ENCODE peak calls at places on chromosomes 4 and X, in six cellular contexts. P is tibial nerve, C is bronchial epithelial cell, J is ascending aorta, M is mammary epithelial cell, K is tibial artery. Q is an unnamed sample.

GRCh38 chr4:41146716-41147506 is 67.4 kb downstream of the APBB2 start:
- DNase-seq in P (peak; percentile 59), C (peak; percentile 44), J (peak; percentile 74), M (no peak), K (peak; percentile 64), Q (no peak)

GRCh38 chrX:52416816-52417215 is 48.0 kb downstream of the XAGE2 start:
- DNase-seq in P (no peak), C (no peak), J (no peak), M (no peak), K (no peak), Q (no peak)

GRCh38 chr4:111542056-111542455 is 603.2 kb upstream of the FAM241A start:
- DNase-seq in P (no peak), C (no peak), J (no peak), M (no peak), K (no peak), Q (no peak)

GRCh38 chrX:133947022-133947421 is 38.4 kb downstream of the GPC3 start:
- DNase-seq in P (no peak), C (no peak), J (no peak), M (no peak), K (no peak), Q (no peak)

GRCh38 chr4:10032625-10033024 is 11.3 kb upstream of the SLC2A9 start:
- DNase-seq in P (no peak), C (peak; percentile 97), J (peak; percentile 44), M (peak; percentile 92), K (no peak), Q (no peak)

GRCh38 chr4:122632396-122633143 is 11.7 kb upstream of the IL21 start:
- DNase-seq in P (no peak), C (peak; percentile 41), J (no peak), M (no peak), K (no peak), Q (peak; percentile 58)

GRCh38 chrX:2697741-2698294 is 6.7 kb downstream of the CD99 start:
- DNase-seq in P (no peak), C (no peak), J (no peak), M (no peak), K (no peak), Q (no peak)

GRCh38 chr4:106370214-106370613 is 1.6 kb upstream of the GIMD1 start:
- DNase-seq in P (no peak), C (no peak), J (no peak), M (no peak), K (no peak), Q (no peak)

GRCh38 chrX:70231666-70232065 is 2.8 kb upstream of the AWAT1 start:
- DNase-seq in P (no peak), C (no peak), J (no peak), M (no peak), K (no peak), Q (no peak)

GRCh38 chr4:141560056-141560455 is 76.3 kb upstream of the IL15 start:
- DNase-seq in P (no peak), C (no peak), J (no peak), M (peak; percentile 38), K (no peak), Q (no peak)

GRCh38 chrX:114611018-114611619 is 27.2 kb downstream of the HTR2C start:
- DNase-seq in P (peak; percentile 18), C (peak; percentile 22), J (no peak), M (peak; percentile 17), K (peak; percentile 22), Q (peak; percentile 3)

GRCh38 chrX:118552501-118552900 is 56.9 kb downstream of the DOCK11 start:
- DNase-seq in P (peak; percentile 8), C (peak; percentile 90), J (peak; percentile 64), M (peak; percentile 63), K (peak; percentile 45), Q (no peak)

GRCh38 chr4:132269303-132269990 is 879.6 kb upstream of the PCDH10 start:
- DNase-seq in P (no peak), C (no peak), J (no peak), M (no peak), K (no peak), Q (no peak)

GRCh38 chrX:46130246-46130645 is 415.0 kb downstream of the ZNF674 start:
- DNase-seq in P (no peak), C (no peak), J (no peak), M (no peak), K (no peak), Q (no peak)

GRCh38 chrX:10245219-10245618 is 88.4 kb downstream of the CLCN4 start:
- DNase-seq in P (no peak), C (no peak), J (no peak), M (no peak), K (no peak), Q (no peak)

GRCh38 chr4:183321079-183321478 is 1.0 kb upstream of the CLDN22 start:
- DNase-seq in P (no peak), C (no peak), J (no peak), M (no peak), K (no peak), Q (no peak)

GRCh38 chr4:48985976-48986653 is at the start of gene CWH43:
- DNase-seq in P (no peak), C (no peak), J (no peak), M (no peak), K (no peak), Q (no peak)

GRCh38 chr4:184097240-184097619 is 120.4 kb downstream of the ENPP6 start:
- DNase-seq in P (peak; percentile 47), C (no peak), J (peak; percentile 76), M (peak; percentile 25), K (peak; percentile 31), Q (peak; percentile 49)

GRCh38 chrX:20513185-20513584 is 246.5 kb upstream of the RPS6KA3 start:
- DNase-seq in P (no peak), C (no peak), J (no peak), M (no peak), K (no peak), Q (no peak)

GRCh38 chr4:7533267-7533666 is 98.5 kb upstream of the PSAPL1 start:
- DNase-seq in P (no peak), C (no peak), J (no peak), M (no peak), K (no peak), Q (no peak)

GRCh38 chr4:101188906-101189305 is 158.4 kb downstream of the PPP3CA start:
- DNase-seq in P (no peak), C (no peak), J (no peak), M (no peak), K (no peak), Q (no peak)

GRCh38 chrX:72073614-72074013 is 58.1 kb downstream of the RTL5 start:
- DNase-seq in P (no peak), C (no peak), J (no peak), M (no peak), K (no peak), Q (no peak)

GRCh38 chr4:158374318-158374717 is 147.4 kb upstream of the RXFP1 start:
- DNase-seq in P (no peak), C (peak; percentile 85), J (no peak), M (peak; percentile 79), K (no peak), Q (no peak)

DNA sequence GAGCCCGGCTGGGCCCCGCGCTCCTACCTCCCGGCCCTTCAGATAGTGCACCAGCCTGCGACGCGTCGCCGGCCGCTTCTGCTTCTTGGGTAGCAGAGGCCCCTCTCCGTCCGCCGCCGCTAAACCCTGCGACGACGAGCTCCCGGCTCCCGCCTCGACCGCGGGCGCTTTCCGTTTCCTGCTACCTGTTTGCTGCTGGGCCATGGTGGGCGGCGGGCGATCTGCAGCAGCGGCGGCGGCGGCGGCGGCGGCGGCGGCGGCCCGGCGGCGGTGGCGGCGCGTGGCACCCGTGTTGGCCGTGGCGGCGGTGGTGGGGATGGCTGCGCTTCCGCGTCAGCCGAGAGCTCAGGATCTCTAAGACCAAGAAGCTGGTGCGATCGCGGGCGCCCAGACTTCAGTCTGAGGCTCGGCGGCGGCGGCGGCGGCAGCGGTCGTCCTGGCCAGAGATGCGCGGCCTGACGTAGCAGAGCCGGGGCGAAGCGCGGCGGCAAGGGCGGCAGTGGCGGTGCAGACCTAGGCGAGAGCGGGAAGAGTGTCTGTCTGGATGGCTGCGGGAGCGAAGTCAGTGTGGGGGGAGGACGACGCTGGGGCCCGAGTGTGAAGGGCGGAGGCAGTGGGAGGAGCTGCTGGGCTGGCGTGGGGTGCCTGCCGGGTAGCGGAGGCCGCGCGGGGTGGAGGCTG is at the start of gene DCAF12L2:
- DNase-seq in P (no peak), C (no peak), J (no peak), M (no peak), K (no peak), Q (no peak)
- H3K4me3 ChIP-seq in P (no peak within 1 kb of the TSS), C (no peak within 1 kb of the TSS), J (peak within 1 kb of the TSS; percentile 26), M (no peak within 1 kb of the TSS), K (peak within 1 kb of the TSS; percentile 47), Q (no peak within 1 kb of the TSS)

DNA sequence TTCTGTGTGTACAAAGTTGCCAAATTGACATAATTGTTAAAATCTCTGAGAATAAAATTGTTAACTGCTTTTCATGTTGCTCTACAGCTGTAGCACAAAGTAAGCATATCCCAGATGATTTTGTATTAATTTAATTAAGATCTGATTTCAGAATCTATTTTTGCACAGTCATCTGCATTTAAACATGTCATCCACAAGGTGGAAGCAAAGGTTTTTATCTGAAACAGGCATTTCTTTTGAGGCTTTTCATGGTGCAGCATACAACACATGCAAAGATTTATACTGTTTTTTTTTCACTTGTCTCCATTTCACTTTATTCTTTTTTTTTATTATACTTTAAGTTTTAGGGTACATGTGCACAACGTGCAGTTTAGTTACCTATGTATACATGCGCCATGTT is 51.2 kb downstream of the GC start:
- DNase-seq in P (no peak), C (peak; percentile 52), J (no peak), M (peak; percentile 11), K (no peak), Q (no peak)
- TF ChIP-seq CTCF in P (no peak), C (peak; percentile 39), J (no peak), M (peak; percentile 57), K (no peak), Q (no peak)

GRCh38 chrX:16160729-16161128 is 6.6 kb upstream of the MAGEB17 start:
- DNase-seq in P (no peak), C (peak; percentile 89), J (no peak), M (peak; percentile 85), K (no peak), Q (no peak)
- H3K36me3 ChIP-seq in P (no peaks in the 10 kb centered on the region), C (no peaks in the 10 kb centered on the region), J (no peaks in the 10 kb centered on the region), M (no peaks in the 10 kb centered on the region), K (no peaks in the 10 kb centered on the region), Q (no peaks in the 10 kb centered on the region)

GRCh38 chr4:4961936-4962335 is 57.3 kb downstream of the CYTL1 start:
- DNase-seq in P (no peak), C (no peak), J (no peak), M (no peak), K (no peak), Q (no peak)

GRCh38 chr4:4962928-4963327 is 56.3 kb downstream of the CYTL1 start:
- DNase-seq in P (no peak), C (no peak), J (no peak), M (no peak), K (no peak), Q (no peak)

DNA sequence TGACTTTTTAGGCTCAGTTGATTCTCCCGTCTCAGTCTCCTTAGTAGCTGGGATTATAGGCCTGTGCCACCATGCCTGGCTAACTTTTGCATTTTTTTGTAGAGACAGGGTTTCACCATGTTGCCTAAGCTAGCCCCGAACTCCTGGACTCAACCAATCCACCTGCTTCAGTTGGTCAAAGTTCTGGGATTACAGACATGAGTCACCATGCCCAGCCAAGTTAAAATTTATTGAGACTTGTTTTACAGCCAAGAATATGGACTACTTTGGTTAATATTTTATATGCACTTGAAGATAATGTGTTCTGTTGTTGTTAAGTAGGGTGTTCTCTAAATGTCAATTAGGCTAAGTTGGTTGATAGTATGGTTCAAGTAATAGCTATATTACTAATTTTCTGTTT is 58.7 kb downstream of the CYTL1 start:
- DNase-seq in P (no peak), C (no peak), J (no peak), M (no peak), K (no peak), Q (no peak)
- H3K4me3 ChIP-seq in P (no peak overlapping the region), C (no peak overlapping the region), J (no peak overlapping the region), M (no peak overlapping the region), K (no peak overlapping the region), Q (no peak overlapping the region)

Q was measured in GM06990.